ENCODE peak calls at places on chromosomes 1 and 21, in eight cellular contexts. F is GM12865; W is effector memory CD8-positive, alpha-beta T cell; G is nucleus accumbens; J is activated T-helper 1 cell treated with anti-CD3 and anti-CD28 coated beads, Interleukin-12 subunit alpha, Interleukin-12 subunit beta, Interleukin-2, Interleukin-4 antibody, amounts not matched to agents 30 ng/mL and 10 ng/mL and 1 ng/mL, durations not matched to agents 14 hours and 24 hours and 36 hours; D is H7; S is stimulated activated naive CD8-positive, alpha-beta T cell treated with anti-CD3 and anti-CD28 coated beads, Interleukin-15, amount 100 ng/mL, for 72 hours; O is MM.1S. I is an unnamed sample.

GRCh38 chr1:172442404-172442803 is 1.5 kb downstream of the PIGC start:
- DNase-seq in S (no peak), W (no peak), G (no peak), D (no peak), J (no peak), F (no peak), O (no peak), I (no peak)

GRCh38 chr1:160205242-160205973 is at the start of gene PEA15:
- DNase-seq in O (peak; percentile 85), W (peak; percentile 59), S (peak; percentile 62), D (peak; percentile 99), J (peak; percentile 69), G (peak; percentile 41), F (peak; percentile 80), I (no peak)

GRCh38 chr1:64187646-64188045 is 15.8 kb upstream of the UBE2U start:
- DNase-seq in W (no peak), S (no peak), O (no peak), J (no peak), D (no peak), F (no peak), G (no peak), I (no peak)

GRCh38 chr1:48572632-48573258 is 100.7 kb upstream of the SPATA6 start:
- DNase-seq in S (peak; percentile 18), G (peak; percentile 25), W (no peak), F (peak; percentile 54), O (peak; percentile 31), D (peak; percentile 81), J (no peak), I (peak; percentile 29)

GRCh38 chr1:77489910-77490309 is 192.5 kb downstream of the ZZZ3 start:
- DNase-seq in J (no peak), W (no peak), S (no peak), F (no peak), D (peak; percentile 16), O (no peak), G (no peak), I (no peak)

GRCh38 chr1:24847995-24848857 is 81.8 kb downstream of the RUNX3 start:
- DNase-seq in O (peak; percentile 81), F (peak; percentile 97), D (peak; percentile 91), G (peak; percentile 40), S (peak; percentile 91), W (peak; percentile 90), J (peak; percentile 85), I (peak; percentile 69)

GRCh38 chr1:198934901-198935301 is 296.1 kb downstream of the PTPRC start:
- DNase-seq in F (peak; percentile 29), S (peak; percentile 37), G (no peak), D (no peak), O (no peak), J (peak; percentile 66), W (peak; percentile 58), I (peak; percentile 76)

GRCh38 chr21:43290529-43291346 is 121.9 kb downstream of the CRYAA start:
- DNase-seq in O (peak; percentile 35), J (no peak), S (no peak), W (no peak), G (no peak), F (peak; percentile 71), D (peak; percentile 77), I (no peak)

GRCh38 chr1:97451944-97452343 is 468.9 kb downstream of the DPYD start:
- DNase-seq in J (no peak), W (no peak), D (no peak), G (no peak), S (no peak), O (no peak), F (no peak), I (no peak)

GRCh38 chr1:74673351-74674111 is at the start of gene ERICH3:
- DNase-seq in J (no peak), F (peak; percentile 3), O (no peak), W (no peak), G (peak; percentile 8), S (no peak), D (peak; percentile 58), I (no peak)

GRCh38 chr1:91804546-91805023 is 81.4 kb downstream of the TGFBR3 start:
- DNase-seq in D (no peak), O (no peak), F (peak; percentile 91), J (peak; percentile 87), G (no peak), S (peak; percentile 78), W (peak; percentile 78), I (peak; percentile 95)

GRCh38 chr1:230936475-230936874 is 42.2 kb downstream of the TTC13 start:
- DNase-seq in O (no peak), F (no peak), W (no peak), G (no peak), J (no peak), S (no peak), D (no peak), I (no peak)

GRCh38 chr1:228095161-228095560 is 8.0 kb downstream of the C1orf35 start:
- DNase-seq in S (no peak), J (no peak), G (no peak), F (no peak), D (peak; percentile 43), W (no peak), O (no peak), I (no peak)

GRCh38 chr1:226717256-226717909 is 21.7 kb downstream of the ITPKB start:
- DNase-seq in J (no peak), W (no peak), S (no peak), G (no peak), F (no peak), O (no peak), D (no peak), I (no peak)

GRCh38 chr1:112992780-112993179 is 36.8 kb upstream of the SLC16A1 start:
- DNase-seq in S (no peak), F (no peak), D (no peak), G (no peak), W (no peak), O (no peak), J (no peak), I (no peak)

GRCh38 chr21:42698730-42699129 is 45.3 kb downstream of the PDE9A start:
- DNase-seq in S (no peak), W (no peak), F (no peak), G (no peak), D (peak; percentile 13), O (no peak), J (no peak), I (no peak)

GRCh38 chr21:16569679-16570078 is 839.9 kb downstream of the USP25 start:
- DNase-seq in F (no peak), S (no peak), G (no peak), O (no peak), W (no peak), J (no peak), D (no peak), I (no peak)

GRCh38 chr1:231683439-231684165 is 57.0 kb downstream of the DISC1 start:
- DNase-seq in O (no peak), J (no peak), D (no peak), F (no peak), G (no peak), S (no peak), W (no peak), I (no peak)

GRCh38 chr1:164726235-164726634 is 167.3 kb downstream of the PBX1 start:
- DNase-seq in D (no peak), S (no peak), O (no peak), F (no peak), J (no peak), G (no peak), W (no peak), I (no peak)

I was measured in foreskin keratinocyte.